ENCODE peak calls at places on chromosomes 2 and 18, in ten cellular contexts. One of them, this sample, is unnamed.

GRCh38 chr2:62817995-62818713 is 112.6 kb downstream of the EHBP1 start:
- DNase-seq in NCI-H82: no peak
- DNase-seq in NCI-H524: no peak
- DNase-seq in amygdala: no peak
- DNase-seq in G401: no peak
- DNase-seq in GM12891: no peak
- DNase-seq in GM04504: no peak
- DNase-seq in T-helper 9 cell: no peak
- DNase-seq in cardiac muscle cell: no peak
- DNase-seq in sigmoid colon: no peak
- DNase-seq in this sample: no peak

GRCh38 chr2:66171530-66171929 is 263.4 kb upstream of the MEIS1 start:
- DNase-seq in NCI-H82: peak; percentile 73
- DNase-seq in NCI-H524: peak; percentile 51
- DNase-seq in amygdala: no peak
- DNase-seq in G401: no peak
- DNase-seq in GM12891: no peak
- DNase-seq in GM04504: no peak
- DNase-seq in T-helper 9 cell: no peak
- DNase-seq in cardiac muscle cell: no peak
- DNase-seq in sigmoid colon: no peak
- DNase-seq in this sample: no peak

GRCh38 chr18:7870855-7871254 is 303.7 kb downstream of the PTPRM start:
- DNase-seq in NCI-H82: no peak
- DNase-seq in NCI-H524: no peak
- DNase-seq in amygdala: no peak
- DNase-seq in G401: no peak
- DNase-seq in GM12891: no peak
- DNase-seq in GM04504: peak; percentile 40
- DNase-seq in T-helper 9 cell: no peak
- DNase-seq in cardiac muscle cell: no peak
- DNase-seq in sigmoid colon: no peak
- DNase-seq in this sample: no peak

GRCh38 chr18:79914614-79915160 is 36.8 kb downstream of the SLC66A2 start:
- DNase-seq in NCI-H82: no peak
- DNase-seq in NCI-H524: no peak
- DNase-seq in amygdala: no peak
- DNase-seq in G401: no peak
- DNase-seq in GM12891: no peak
- DNase-seq in GM04504: no peak
- DNase-seq in T-helper 9 cell: no peak
- DNase-seq in cardiac muscle cell: no peak
- DNase-seq in sigmoid colon: no peak
- DNase-seq in this sample: no peak

GRCh38 chr18:37238271-37238670 is 327.3 kb downstream of the CELF4 start:
- DNase-seq in NCI-H82: no peak
- DNase-seq in NCI-H524: no peak
- DNase-seq in amygdala: no peak
- DNase-seq in G401: no peak
- DNase-seq in GM12891: no peak
- DNase-seq in GM04504: no peak
- DNase-seq in T-helper 9 cell: no peak
- DNase-seq in cardiac muscle cell: no peak
- DNase-seq in sigmoid colon: no peak
- DNase-seq in this sample: no peak

GRCh38 chr2:239830718-239831271 is 194.3 kb downstream of the NDUFA10 start:
- DNase-seq in NCI-H82: no peak
- DNase-seq in NCI-H524: no peak
- DNase-seq in amygdala: no peak
- DNase-seq in G401: no peak
- DNase-seq in GM12891: no peak
- DNase-seq in GM04504: no peak
- DNase-seq in T-helper 9 cell: no peak
- DNase-seq in cardiac muscle cell: no peak
- DNase-seq in sigmoid colon: peak; percentile 62
- DNase-seq in this sample: no peak

GRCh38 chr2:237604960-237605359 is 14.4 kb upstream of the RAB17 start:
- DNase-seq in NCI-H82: peak; percentile 56
- DNase-seq in NCI-H524: no peak
- DNase-seq in amygdala: no peak
- DNase-seq in G401: no peak
- DNase-seq in GM12891: no peak
- DNase-seq in GM04504: no peak
- DNase-seq in T-helper 9 cell: no peak
- DNase-seq in cardiac muscle cell: no peak
- DNase-seq in sigmoid colon: no peak
- DNase-seq in this sample: no peak

GRCh38 chr2:26245810-26246209 is 1.1 kb downstream of the HADHB start:
- DNase-seq in NCI-H82: no peak
- DNase-seq in NCI-H524: no peak
- DNase-seq in amygdala: no peak
- DNase-seq in G401: peak; percentile 43
- DNase-seq in GM12891: peak; percentile 15
- DNase-seq in GM04504: no peak
- DNase-seq in T-helper 9 cell: no peak
- DNase-seq in cardiac muscle cell: peak; percentile 13
- DNase-seq in sigmoid colon: no peak
- DNase-seq in this sample: no peak

GRCh38 chr18:76913583-76913982 is 91.2 kb downstream of the ZNF236 start:
- DNase-seq in NCI-H82: no peak
- DNase-seq in NCI-H524: no peak
- DNase-seq in amygdala: no peak
- DNase-seq in G401: no peak
- DNase-seq in GM12891: no peak
- DNase-seq in GM04504: no peak
- DNase-seq in T-helper 9 cell: no peak
- DNase-seq in cardiac muscle cell: no peak
- DNase-seq in sigmoid colon: no peak
- DNase-seq in this sample: no peak

GRCh38 chr18:13460946-13461345 is 242.4 kb downstream of the LDLRAD4 start:
- DNase-seq in NCI-H82: no peak
- DNase-seq in NCI-H524: no peak
- DNase-seq in amygdala: no peak
- DNase-seq in G401: no peak
- DNase-seq in GM12891: no peak
- DNase-seq in GM04504: no peak
- DNase-seq in T-helper 9 cell: no peak
- DNase-seq in cardiac muscle cell: no peak
- DNase-seq in sigmoid colon: peak; percentile 57
- DNase-seq in this sample: no peak

GRCh38 chr2:109405833-109406232 is 207.9 kb downstream of the SEPTIN10 start:
- DNase-seq in NCI-H82: no peak
- DNase-seq in NCI-H524: no peak
- DNase-seq in amygdala: no peak
- DNase-seq in G401: no peak
- DNase-seq in GM12891: no peak
- DNase-seq in GM04504: no peak
- DNase-seq in T-helper 9 cell: no peak
- DNase-seq in cardiac muscle cell: no peak
- DNase-seq in sigmoid colon: no peak
- DNase-seq in this sample: no peak

GRCh38 chr2:24334245-24334633 is 26.1 kb downstream of the ITSN2 start:
- DNase-seq in NCI-H82: no peak
- DNase-seq in NCI-H524: no peak
- DNase-seq in amygdala: no peak
- DNase-seq in G401: no peak
- DNase-seq in GM12891: no peak
- DNase-seq in GM04504: peak; percentile 25
- DNase-seq in T-helper 9 cell: no peak
- DNase-seq in cardiac muscle cell: no peak
- DNase-seq in sigmoid colon: no peak
- DNase-seq in this sample: no peak

GRCh38 chr2:146978891-146979555 is 865.8 kb upstream of the ACVR2A start:
- DNase-seq in NCI-H82: no peak
- DNase-seq in NCI-H524: no peak
- DNase-seq in amygdala: no peak
- DNase-seq in G401: no peak
- DNase-seq in GM12891: no peak
- DNase-seq in GM04504: no peak
- DNase-seq in T-helper 9 cell: no peak
- DNase-seq in cardiac muscle cell: no peak
- DNase-seq in sigmoid colon: no peak
- DNase-seq in this sample: no peak

GRCh38 chr18:44589709-44590108 is 91.0 kb upstream of the SETBP1 start:
- DNase-seq in NCI-H82: peak; percentile 11
- DNase-seq in NCI-H524: no peak
- DNase-seq in amygdala: no peak
- DNase-seq in G401: no peak
- DNase-seq in GM12891: no peak
- DNase-seq in GM04504: peak; percentile 54
- DNase-seq in T-helper 9 cell: no peak
- DNase-seq in cardiac muscle cell: no peak
- DNase-seq in sigmoid colon: no peak
- DNase-seq in this sample: no peak

GRCh38 chr2:38486213-38487026 is 109.3 kb upstream of the ATL2 start:
- DNase-seq in NCI-H82: no peak
- DNase-seq in NCI-H524: no peak
- DNase-seq in amygdala: no peak
- DNase-seq in G401: no peak
- DNase-seq in GM12891: no peak
- DNase-seq in GM04504: no peak
- DNase-seq in T-helper 9 cell: no peak
- DNase-seq in cardiac muscle cell: no peak
- DNase-seq in sigmoid colon: no peak
- DNase-seq in this sample: no peak

GRCh38 chr2:58436842-58437241 is 195.7 kb upstream of the FANCL start:
- DNase-seq in NCI-H82: no peak
- DNase-seq in NCI-H524: no peak
- DNase-seq in amygdala: no peak
- DNase-seq in G401: no peak
- DNase-seq in GM12891: no peak
- DNase-seq in GM04504: no peak
- DNase-seq in T-helper 9 cell: no peak
- DNase-seq in cardiac muscle cell: no peak
- DNase-seq in sigmoid colon: no peak
- DNase-seq in this sample: no peak

GRCh38 chr18:55220523-55220922 is 261.3 kb upstream of the CCDC68 start:
- DNase-seq in NCI-H82: no peak
- DNase-seq in NCI-H524: no peak
- DNase-seq in amygdala: no peak
- DNase-seq in G401: no peak
- DNase-seq in GM12891: no peak
- DNase-seq in GM04504: no peak
- DNase-seq in T-helper 9 cell: no peak
- DNase-seq in cardiac muscle cell: no peak
- DNase-seq in sigmoid colon: no peak
- DNase-seq in this sample: no peak

GRCh38 chr2:210647151-210647550 is 90.8 kb downstream of the CPS1 start:
- DNase-seq in NCI-H82: no peak
- DNase-seq in NCI-H524: no peak
- DNase-seq in amygdala: no peak
- DNase-seq in G401: no peak
- DNase-seq in GM12891: no peak
- DNase-seq in GM04504: no peak
- DNase-seq in T-helper 9 cell: no peak
- DNase-seq in cardiac muscle cell: peak; percentile 91
- DNase-seq in sigmoid colon: no peak
- DNase-seq in this sample: no peak